ENCODE peak calls at places on chromosomes 16 and 17, in seven cellular contexts. K, Q, H, B, F, C and Y are unnamed samples. For H3K36me3, the result is how much of the 10 kb centered on the place peaks cover.

GRCh38 chr17:11486726-11487310 is 111.5 kb upstream of the DNAH9 start:
- DNase-seq in Q (no peak), H (no peak), K (no peak), F (no peak), B (no peak), C (peak), Y (no peak)

GRCh38 chr17:75570034-75570676 is 17.4 kb upstream of the MYO15B start:
- DNase-seq in F (no peak), B (no peak), Q (no peak), H (no peak), C (no peak), K (no peak), Y (no peak)

GRCh38 chr17:41507315-41507880 is 2.0 kb upstream of the KRT13 start:
- DNase-seq in K (no peak), Q (no peak), B (no peak), H (peak), F (no peak), C (no peak), Y (no peak)

GRCh38 chr16:88633684-88634140 is 4.7 kb upstream of the IL17C start:
- DNase-seq in B (peak), C (peak), H (no peak), Q (no peak), F (no peak), K (peak), Y (no peak)

GRCh38 chr16:83953796-83954576 is 946 bp downstream of the OSGIN1 start:
- DNase-seq in B (peak), F (no peak), K (peak), H (peak), Q (no peak), C (peak), Y (no peak)

GRCh38 chr17:43721537-43722268 is 36.9 kb downstream of the SOST start:
- DNase-seq in H (peak), F (no peak), C (no peak), B (peak), K (no peak), Q (no peak), Y (no peak)

GRCh38 chr16:4123617-4124300 is 7.5 kb upstream of the ADCY9 start:
- DNase-seq in Q (no peak), K (peak), F (no peak), C (no peak), B (peak), H (no peak), Y (no peak)

GRCh38 chr16:89023621-89024511 is 46.9 kb upstream of the CBFA2T3 start:
- DNase-seq in F (no peak), H (no peak), Q (no peak), B (no peak), K (no peak), C (no peak), Y (no peak)

GRCh38 chr16:13110124-13110796 is 208.9 kb downstream of the SHISA9 start:
- DNase-seq in Q (no peak), C (peak), F (no peak), K (no peak), B (no peak), H (peak), Y (peak)

GRCh38 chr16:3730161-3731125 is 13.1 kb upstream of the TRAP1 start:
- DNase-seq in C (no peak), Q (no peak), K (no peak), B (no peak), H (no peak), F (no peak), Y (no peak)

GRCh38 chr17:50151937-50152547 is 1.6 kb upstream of the PPP1R9B start:
- DNase-seq in Q (peak), F (peak), B (peak), C (peak), H (peak), K (peak), Y (peak)
- TF ChIP-seq CTCF in Q (no peak), F (no peak), B (peak), C (no peak), H (no peak), K (no peak), Y (peak)

DNA sequence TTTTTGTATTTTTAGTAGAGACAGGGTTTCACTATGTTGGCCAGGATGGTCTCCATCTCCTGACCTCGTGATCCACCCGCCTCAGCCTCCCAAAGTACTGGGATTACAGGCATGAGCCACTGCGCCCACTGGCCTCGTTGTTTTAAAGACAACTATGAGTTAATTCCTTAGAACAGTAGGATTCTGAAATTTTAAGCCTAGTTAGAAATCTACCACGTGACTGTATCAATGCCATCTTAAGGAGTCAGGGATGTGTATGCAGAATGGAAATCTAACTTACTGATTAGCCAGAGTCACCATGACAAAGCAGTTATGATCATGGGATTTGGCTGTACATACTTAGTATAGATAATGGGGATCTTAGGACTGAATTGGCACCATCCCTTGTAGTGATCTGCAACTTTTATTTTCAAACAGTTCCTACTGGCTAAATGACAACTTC is 2.8 kb downstream of the CEP20 start:
- DNase-seq in Q (no peak), B (peak), F (no peak), H (no peak), C (no peak), K (no peak), Y (no peak)
- H3K27ac ChIP-seq in Q (no peak), B (peak), F (no peak), H (peak), C (no peak), K (no peak), Y (peak)

GRCh38 chr17:59668816-59669215 is 38.4 kb downstream of the PTRH2 start:
- DNase-seq in Q (no peak), C (no peak), H (no peak), K (peak), F (no peak), B (peak), Y (no peak)
- H3K36me3 ChIP-seq in Q (under half), C (under half), H (half or more), K (half or more), F (under half), B (under half), Y (under half)

GRCh38 chr17:48139948-48140347 is 32.4 kb downstream of the SNX11 start:
- DNase-seq in H (no peak), Q (no peak), B (no peak), K (no peak), F (no peak), C (no peak), Y (no peak)

GRCh38 chr17:48131216-48131824 is 23.8 kb downstream of the SNX11 start:
- DNase-seq in K (peak), B (peak), Q (peak), F (peak), C (peak), H (peak), Y (peak)

GRCh38 chr17:48132375-48132774 is 24.8 kb downstream of the SNX11 start:
- DNase-seq in B (no peak), F (no peak), H (no peak), K (no peak), C (no peak), Q (no peak), Y (no peak)

GRCh38 chr17:48137658-48138057 is 30.1 kb downstream of the SNX11 start:
- DNase-seq in K (no peak), H (no peak), B (no peak), Q (no peak), F (no peak), C (no peak), Y (no peak)

DNA sequence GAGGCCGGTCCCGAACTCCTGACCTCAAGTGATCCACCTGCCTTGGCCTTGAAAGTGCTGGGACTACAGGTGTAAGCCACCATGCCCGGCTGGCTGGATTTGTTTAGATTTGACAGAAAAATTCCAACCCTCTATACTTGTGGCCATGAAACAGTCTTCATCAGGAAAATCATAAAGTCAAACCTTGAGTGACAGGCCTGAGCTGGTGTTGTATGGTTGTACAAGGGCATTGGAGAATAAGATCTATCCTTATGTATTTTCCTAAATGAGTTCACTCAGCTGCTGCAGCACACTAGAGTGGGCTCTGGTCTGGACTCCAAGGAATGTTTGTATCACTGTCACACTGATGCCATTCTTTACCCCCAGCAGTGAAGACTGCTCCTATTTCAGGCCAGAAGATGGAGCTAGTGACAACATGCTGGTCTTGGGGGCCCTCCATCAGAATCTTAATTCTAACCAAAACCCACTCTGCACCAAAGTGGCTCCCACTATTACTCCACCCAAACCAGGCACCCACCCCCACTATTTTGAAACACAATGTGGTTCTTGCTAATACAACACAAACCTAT is 27.4 kb downstream of the SNX11 start:
- DNase-seq in F (no peak), Q (no peak), C (peak), H (no peak), K (no peak), B (no peak), Y (no peak)
- TF ChIP-seq CTCF in F (no peak), Q (no peak), C (peak), H (no peak), K (peak), B (peak), Y (no peak)

GRCh38 chr16:725463-726187 is 618 bp downstream of the CCDC78 start:
- DNase-seq in C (no peak), B (no peak), F (no peak), Q (no peak), H (no peak), K (no peak), Y (no peak)

GRCh38 chr16:727291-727977 is 528 bp downstream of the HAGHL start:
- DNase-seq in Q (no peak), H (peak), B (no peak), K (no peak), C (peak), F (no peak), Y (no peak)

GRCh38 chr16:728131-728889 is 1.4 kb downstream of the HAGHL start:
- DNase-seq in Q (peak), K (peak), F (no peak), B (peak), C (peak), H (peak), Y (no peak)

GRCh38 chr16:726188-726437 is 130 bp downstream of the CCDC78 start:
- DNase-seq in B (no peak), F (no peak), H (peak), C (peak), Q (no peak), K (no peak), Y (no peak)

GRCh38 chr16:726438-727290 is at the start of the genes CCDC78 and HAGHL:
- DNase-seq in F (peak), H (peak), K (no peak), Q (peak), B (peak), C (peak), Y (no peak)
- H3K27ac ChIP-seq in F (no peak), H (no peak), K (peak), Q (peak), B (peak), C (no peak), Y (no peak)